ENCODE peak calls at places on chromosomes 13 and 19, in nine cellular contexts. T is AG09319; B is activated CD8-positive, alpha-beta T cell treated with anti-CD3 and anti-CD28 coated beads for 36 hours; N is IMR-90; C is type B pancreatic cell; X is astrocyte of the cerebellum; D is fibroblast of lung; H is gastrocnemius medialis; U is AG04450. S is an unnamed sample.

GRCh38 chr19:45768644-45769053 is 403 bp downstream of the SIX5 start:
- DNase-seq in D (peak), U (no peak), N (peak), X (no peak), T (no peak), B (peak), H (no peak), C (peak), S (no peak)

GRCh38 chr13:98332691-98333090 is 155.6 kb upstream of the RNF113B start:
- DNase-seq in X (no peak), N (no peak), H (no peak), U (no peak), B (no peak), C (no peak), D (no peak), T (no peak), S (no peak)

GRCh38 chr13:95050800-95051620 is 250.2 kb downstream of the ABCC4 start:
- DNase-seq in C (no peak), T (no peak), X (no peak), B (no peak), D (no peak), H (no peak), U (no peak), N (no peak), S (peak)

GRCh38 chr19:50669319-50670101 is 20.3 kb downstream of the C19orf81 start:
- DNase-seq in H (no peak), T (no peak), D (peak), B (peak), C (no peak), U (no peak), X (no peak), N (peak), S (peak)

GRCh38 chr13:62653371-62653770 is 1237.7 kb upstream of the PCDH20 start:
- DNase-seq in U (no peak), N (peak), X (no peak), D (no peak), C (no peak), B (no peak), T (no peak), H (no peak), S (no peak)

GRCh38 chr19:10419646-10420443 is 493 bp upstream of the PDE4A start:
- DNase-seq in N (peak), X (no peak), U (no peak), D (peak), T (no peak), C (no peak), H (no peak), B (peak), S (peak)

GRCh38 chr13:107211073-107211472 is 643.1 kb upstream of the ARGLU1 start:
- DNase-seq in D (peak), N (peak), B (peak), H (peak), U (peak), T (peak), C (peak), X (peak), S (peak)

GRCh38 chr13:79581870-79582315 is 100.9 kb downstream of the NDFIP2 start:
- DNase-seq in C (no peak), D (peak), N (peak), X (peak), B (no peak), H (peak), U (no peak), T (no peak), S (no peak)

GRCh38 chr19:19068659-19069509 is 5.1 kb downstream of the SLC25A42 start:
- DNase-seq in D (no peak), T (no peak), H (no peak), N (no peak), X (no peak), C (no peak), U (no peak), B (no peak), S (peak)

GRCh38 chr13:74889321-74889720 is 592.6 kb downstream of the TBC1D4 start:
- DNase-seq in H (no peak), U (no peak), B (no peak), C (no peak), D (peak), X (no peak), N (no peak), T (no peak), S (no peak)

GRCh38 chr19:3336680-3337523 is 29.5 kb upstream of the NFIC start:
- DNase-seq in B (no peak), C (no peak), U (peak), D (peak), H (peak), T (no peak), X (no peak), N (peak), S (no peak)

GRCh38 chr19:16928916-16929315 is 40.1 kb downstream of the F2RL3 start:
- DNase-seq in U (no peak), H (no peak), N (no peak), C (no peak), T (no peak), X (no peak), B (no peak), D (no peak), S (no peak)

GRCh38 chr13:40132249-40132648 is 476.8 kb downstream of the COG6 start:
- DNase-seq in B (peak), X (no peak), H (no peak), T (no peak), U (no peak), C (no peak), N (no peak), D (no peak), S (no peak)

GRCh38 chr13:66264976-66265375 is 965.2 kb downstream of the PCDH9 start:
- DNase-seq in X (peak), T (no peak), B (no peak), U (no peak), N (peak), C (no peak), H (no peak), D (no peak), S (no peak)

GRCh38 chr19:10961073-10961762 is 388 bp downstream of the SMARCA4 start:
- DNase-seq in B (peak), C (no peak), D (peak), T (no peak), U (no peak), N (no peak), H (no peak), X (no peak), S (no peak)

GRCh38 chr19:29823581-29824330 is 12.0 kb downstream of the CCNE1 start:
- DNase-seq in U (no peak), H (no peak), C (no peak), D (no peak), X (no peak), N (no peak), T (no peak), B (no peak), S (no peak)

GRCh38 chr13:39612023-39612637 is 9.1 kb upstream of the LHFPL6 start:
- DNase-seq in C (no peak), H (peak), N (peak), D (peak), X (peak), B (peak), U (peak), T (no peak), S (peak)

GRCh38 chr19:45780448-45781281 is 1.6 kb downstream of the DMPK start:
- DNase-seq in N (no peak), T (no peak), B (no peak), C (no peak), U (no peak), X (no peak), H (no peak), D (no peak), S (no peak)

GRCh38 chr19:16381756-16382401 is 57.3 kb downstream of the KLF2 start:
- DNase-seq in U (no peak), D (peak), C (no peak), N (no peak), T (no peak), H (peak), B (no peak), X (no peak), S (no peak)

GRCh38 chr19:9702186-9702585 is 27.3 kb upstream of the ZNF562 start:
- DNase-seq in D (no peak), H (no peak), U (no peak), T (no peak), C (no peak), B (no peak), X (no peak), N (no peak), S (no peak)

GRCh38 chr13:101451641-101452040 is 834 bp upstream of the ITGBL1 start:
- DNase-seq in H (no peak), N (no peak), X (no peak), U (no peak), B (no peak), T (no peak), D (peak), C (no peak), S (no peak)

GRCh38 chr13:44764334-44764733 is 188.2 kb upstream of the TSC22D1 start:
- DNase-seq in T (no peak), X (no peak), U (no peak), B (no peak), H (no peak), N (no peak), C (no peak), D (no peak), S (no peak)

GRCh38 chr19:10603084-10603872 is 16.2 kb upstream of the AP1M2 start:
- DNase-seq in D (no peak), X (no peak), H (no peak), N (no peak), T (no peak), C (no peak), B (peak), U (no peak), S (peak)

GRCh38 chr13:60275208-60275607 is 111.5 kb upstream of the DIAPH3 start:
- DNase-seq in U (no peak), C (no peak), D (no peak), X (no peak), B (no peak), H (no peak), N (no peak), T (no peak), S (no peak)

GRCh38 chr13:113732961-113733950 is 25.8 kb upstream of the TMEM255B start:
- DNase-seq in H (no peak), D (no peak), B (no peak), X (no peak), N (no peak), T (no peak), C (no peak), U (no peak), S (no peak)

GRCh38 chr19:13873776-13874515 is 3.0 kb upstream of the NANOS3 start:
- DNase-seq in B (no peak), X (no peak), U (no peak), T (no peak), N (no peak), H (no peak), D (no peak), C (no peak), S (no peak)

GRCh38 chr19:17391371-17392151 is 2.4 kb downstream of the CCDC194 start:
- DNase-seq in T (no peak), H (no peak), D (no peak), C (no peak), N (no peak), X (no peak), B (no peak), U (no peak), S (peak)

GRCh38 chr19:911197-912033 is 1.6 kb downstream of the R3HDM4 start:
- DNase-seq in H (no peak), C (no peak), T (no peak), D (no peak), X (no peak), N (no peak), B (no peak), U (no peak), S (no peak)

GRCh38 chr19:2756477-2756876 is 16.7 kb upstream of the SLC39A3 start:
- DNase-seq in X (no peak), B (no peak), D (no peak), H (no peak), U (no peak), N (no peak), C (no peak), T (no peak), S (no peak)

GRCh38 chr13:59447031-59447430 is 716.7 kb downstream of the DIAPH3 start:
- DNase-seq in B (no peak), N (no peak), X (no peak), H (no peak), D (no peak), C (no peak), T (no peak), U (no peak), S (no peak)

GRCh38 chr13:103282571-103283450 is 216.6 kb upstream of the SLC10A2 start:
- DNase-seq in D (peak), C (no peak), B (no peak), H (no peak), U (peak), N (peak), X (peak), T (no peak), S (no peak)

GRCh38 chr19:13670846-13671245 is 93.5 kb upstream of the MRI1 start:
- DNase-seq in U (no peak), X (no peak), H (no peak), T (no peak), C (no peak), N (no peak), B (no peak), D (no peak), S (no peak)

GRCh38 chr13:20969182-20969581 is 66.6 kb upstream of the XPO4 start:
- DNase-seq in B (no peak), H (no peak), U (no peak), X (no peak), C (no peak), D (peak), N (peak), T (no peak), S (no peak)

GRCh38 chr19:46195104-46195503 is 34.4 kb upstream of the IGFL1 start:
- DNase-seq in C (no peak), T (no peak), X (no peak), H (no peak), B (no peak), U (no peak), D (no peak), N (no peak), S (no peak)

GRCh38 chr19:30283556-30283955 is 88.6 kb upstream of the ZNF536 start:
- DNase-seq in X (no peak), T (no peak), B (no peak), C (no peak), H (no peak), D (no peak), N (no peak), U (no peak), S (no peak)

GRCh38 chr13:64505511-64505910 is 2724.6 kb downstream of the PCDH9 start:
- DNase-seq in C (no peak), N (peak), D (peak), U (peak), B (no peak), T (no peak), X (no peak), H (no peak), S (no peak)

GRCh38 chr13:26494591-26494990 is 62.9 kb upstream of the WASF3 start:
- DNase-seq in D (no peak), B (no peak), C (no peak), H (no peak), N (no peak), X (no peak), T (no peak), U (no peak), S (no peak)

GRCh38 chr13:27621366-27622101 is at the start of gene POLR1D:
- DNase-seq in U (no peak), D (peak), N (peak), C (peak), X (no peak), H (peak), B (peak), T (no peak), S (peak)

GRCh38 chr13:27620377-27621115 is at the start of gene LNX2:
- DNase-seq in T (peak), U (peak), N (peak), D (peak), H (peak), X (peak), C (peak), B (peak), S (peak)

GRCh38 chr13:27621116-27621365 is 651 bp upstream of the POLR1D start:
- DNase-seq in C (no peak), H (no peak), T (no peak), N (no peak), B (no peak), X (no peak), D (no peak), U (no peak), S (no peak)

GRCh38 chr13:27619093-27619705 is 1.1 kb downstream of the LNX2 start:
- DNase-seq in D (peak), C (no peak), T (no peak), N (peak), U (no peak), X (peak), H (no peak), B (no peak), S (no peak)

GRCh38 chr13:27619711-27620376 is 485 bp downstream of the LNX2 start:
- DNase-seq in D (peak), C (no peak), T (no peak), H (peak), B (peak), U (no peak), X (no peak), N (peak), S (no peak)
- TF ChIP-seq CTCF in D (peak), C (peak), T (peak), H (peak), B (peak), U (peak), X (peak), N (peak), S (no peak)

GRCh38 chr19:7831452-7831851 is 1.4 kb downstream of the EVI5L start:
- DNase-seq in D (peak), T (no peak), B (no peak), H (no peak), C (no peak), N (peak), U (no peak), X (no peak), S (peak)
- TF ChIP-seq CTCF in D (peak), T (peak), B (no peak), H (no peak), C (peak), N (peak), U (peak), X (peak), S (peak)

DNA sequence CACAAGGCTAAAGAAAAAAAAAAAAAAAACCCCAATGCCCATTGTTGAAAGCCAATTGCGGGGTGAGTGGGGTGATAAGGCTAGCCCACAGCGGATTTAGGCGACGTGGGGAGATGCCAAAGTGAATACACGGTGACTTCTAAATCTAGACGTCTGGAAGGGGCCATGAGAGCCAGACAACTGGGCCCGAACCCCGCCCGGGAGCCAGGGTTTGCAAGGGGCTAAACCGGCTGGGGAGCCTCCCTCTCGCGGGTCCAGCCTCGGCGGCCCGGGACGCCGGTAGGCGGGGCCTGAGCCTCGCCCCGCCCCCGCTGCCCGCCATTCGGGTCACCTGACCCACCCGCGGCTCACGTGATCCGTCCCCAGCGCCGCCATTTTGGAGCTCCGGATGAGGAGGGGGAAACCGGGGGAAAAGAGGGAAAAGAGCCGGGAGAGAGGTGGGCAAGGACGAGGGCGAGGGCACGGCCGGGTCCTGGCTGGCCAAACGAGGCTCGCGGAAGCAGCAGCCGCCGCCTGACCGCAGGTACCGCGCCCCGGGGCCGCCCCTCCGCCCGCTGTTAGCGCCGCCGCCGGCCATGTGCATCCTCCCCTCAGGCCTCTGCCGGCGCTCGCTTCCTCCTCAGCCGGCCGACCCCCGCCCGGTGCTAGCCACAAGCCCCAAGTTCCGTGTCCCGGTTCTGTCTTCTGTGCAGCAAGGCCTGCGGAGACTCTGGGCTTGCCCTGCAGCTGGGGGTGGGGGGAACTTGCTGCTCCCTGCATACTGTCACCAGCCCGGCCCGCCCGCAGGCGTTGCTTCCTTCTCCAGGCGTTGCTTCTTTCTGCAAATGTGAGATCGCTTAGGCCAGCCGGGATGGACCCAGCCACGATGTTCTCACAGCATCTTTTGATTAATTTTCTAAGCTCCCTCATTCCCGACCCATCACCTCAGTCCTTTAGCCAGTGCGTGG is at the start of gene ZNF507:
- DNase-seq in B (peak), C (peak), N (peak), X (peak), D (peak), U (no peak), T (no peak), H (peak), S (peak)
- TF ChIP-seq CTCF in B (no peak), C (no peak), N (peak), X (no peak), D (no peak), U (peak), T (no peak), H (peak), S (no peak)

GRCh38 chr13:34347784-34348573 is 530.0 kb downstream of the RFC3 start:
- DNase-seq in X (no peak), H (no peak), D (no peak), B (no peak), C (no peak), U (no peak), N (no peak), T (no peak), S (no peak)
- TF ChIP-seq CTCF in X (no peak), H (no peak), D (no peak), B (no peak), C (no peak), U (no peak), N (no peak), T (no peak), S (no peak)

GRCh38 chr19:15379996-15380647 is 535 bp upstream of the AKAP8 start:
- DNase-seq in X (no peak), H (peak), T (no peak), C (peak), D (peak), N (peak), B (no peak), U (no peak), S (peak)
- TF ChIP-seq CTCF in X (no peak), H (no peak), T (no peak), C (peak), D (no peak), N (no peak), B (no peak), U (no peak), S (no peak)

S was measured in GM20000.